ENCODE peak calls at places on chromosomes 3 and 15, in five cellular contexts. V, M, K, D and A are unnamed samples.

GRCh38 chr3:29936054-29936453 is 655.2 kb downstream of the RBMS3 start:
- DNase-seq in M (no peak), K (no peak), D (no peak), V (no peak), A (no peak)

GRCh38 chr15:35727627-35728026 is 181.7 kb upstream of the DPH6 start:
- DNase-seq in M (no peak), D (no peak), K (no peak), V (no peak), A (no peak)

GRCh38 chr3:194906229-194906629 is 220.5 kb downstream of the FAM43A start:
- DNase-seq in D (no peak), V (no peak), M (no peak), K (no peak), A (peak; percentile 56)

GRCh38 chr3:11671648-11672100 is 28.0 kb upstream of the VGLL4 start:
- DNase-seq in K (no peak), M (peak; percentile 39), V (no peak), D (no peak), A (peak; percentile 60)

GRCh38 chr15:70013647-70014310 is 83.9 kb downstream of the TLE3 start:
- DNase-seq in M (no peak), K (no peak), D (no peak), V (no peak), A (no peak)

GRCh38 chr3:148625145-148625736 is 72.5 kb upstream of the AGTR1 start:
- DNase-seq in M (no peak), K (no peak), V (no peak), D (no peak), A (no peak)

GRCh38 chr15:41996376-41996775 is 24.0 kb upstream of the EHD4 start:
- DNase-seq in M (no peak), V (no peak), D (no peak), K (no peak), A (no peak)

GRCh38 chr3:13365390-13366379 is 54.4 kb downstream of the NUP210 start:
- DNase-seq in V (no peak), K (no peak), M (no peak), D (no peak), A (no peak)

GRCh38 chr3:49387721-49388120 is 24.1 kb downstream of the RHOA start:
- DNase-seq in V (no peak), D (no peak), K (no peak), M (no peak), A (no peak)

GRCh38 chr3:30502742-30503073 is 103.7 kb upstream of the TGFBR2 start:
- DNase-seq in D (no peak), V (no peak), K (no peak), M (no peak), A (peak; percentile 84)

GRCh38 chr3:71083726-71084131 is 499.8 kb downstream of the FOXP1 start:
- DNase-seq in M (no peak), D (peak; percentile 62), K (no peak), V (no peak), A (no peak)

GRCh38 chr3:141793476-141794260 is 30.5 kb downstream of the GRK7 start:
- DNase-seq in V (no peak), K (no peak), M (no peak), D (no peak), A (no peak)

GRCh38 chr15:67240235-67241131 is 14.0 kb downstream of the AAGAB start:
- DNase-seq in K (no peak), D (no peak), V (peak; percentile 6), M (no peak), A (no peak)